ENCODE peak calls at places on chromosomes 11 and 22, in eight cellular contexts. O, E, J, Q, M, V, B and C are unnamed samples. For H3K36me3, the result is how much of the 10 kb centered on the place peaks cover.

GRCh38 chr11:130162733-130163132 is 3.2 kb downstream of the ST14 start:
- DNase-seq in O (no peak), E (no peak), J (no peak), Q (peak), M (peak), V (no peak), B (no peak), C (no peak)

GRCh38 chr22:24951942-24952836 is at the start of gene KIAA1671:
- DNase-seq in O (peak), E (peak), J (peak), Q (peak), M (peak), V (peak), B (peak), C (no peak)

GRCh38 chr11:116078101-116078561 is 573.9 kb upstream of the CADM1 start:
- DNase-seq in O (peak), E (no peak), J (no peak), Q (no peak), M (no peak), V (no peak), B (no peak), C (no peak)

GRCh38 chr11:76243157-76243556 is 36.9 kb upstream of the WNT11 start:
- DNase-seq in O (no peak), E (no peak), J (no peak), Q (no peak), M (no peak), V (no peak), B (no peak), C (no peak)

GRCh38 chr11:10450451-10451398 is 4.3 kb upstream of the AMPD3 start:
- DNase-seq in O (peak), E (no peak), J (peak), Q (peak), M (peak), V (peak), B (peak), C (no peak)

GRCh38 chr11:130144721-130145327 is 14.8 kb upstream of the ST14 start:
- DNase-seq in O (no peak), E (no peak), J (no peak), Q (peak), M (no peak), V (no peak), B (no peak), C (no peak)

GRCh38 chr11:13923716-13924650 is 38.5 kb upstream of the SPON1 start:
- DNase-seq in O (no peak), E (no peak), J (peak), Q (no peak), M (no peak), V (no peak), B (peak), C (no peak)

GRCh38 chr22:30903876-30904460 is 64.6 kb downstream of the MORC2 start:
- DNase-seq in O (no peak), E (peak), J (no peak), Q (no peak), M (no peak), V (no peak), B (peak), C (no peak)

GRCh38 chr11:99739464-99740089 is 718.8 kb downstream of the CNTN5 start:
- DNase-seq in O (peak), E (no peak), J (no peak), Q (peak), M (peak), V (no peak), B (no peak), C (no peak)

GRCh38 chr22:50200333-50201190 is at the start of gene SELENOO:
- DNase-seq in O (peak), E (peak), J (peak), Q (peak), M (peak), V (peak), B (peak), C (peak)

GRCh38 chr22:50197856-50198623 is 2.8 kb upstream of the SELENOO start:
- DNase-seq in O (no peak), E (no peak), J (no peak), Q (no peak), M (no peak), V (peak), B (no peak), C (no peak)

GRCh38 chr22:50198624-50199017 is 2.2 kb upstream of the SELENOO start:
- DNase-seq in O (no peak), E (no peak), J (no peak), Q (no peak), M (no peak), V (peak), B (no peak), C (no peak)

GRCh38 chr22:50199836-50200332 is 927 bp upstream of the SELENOO start:
- DNase-seq in O (peak), E (no peak), J (no peak), Q (no peak), M (no peak), V (peak), B (no peak), C (no peak)

DNA sequence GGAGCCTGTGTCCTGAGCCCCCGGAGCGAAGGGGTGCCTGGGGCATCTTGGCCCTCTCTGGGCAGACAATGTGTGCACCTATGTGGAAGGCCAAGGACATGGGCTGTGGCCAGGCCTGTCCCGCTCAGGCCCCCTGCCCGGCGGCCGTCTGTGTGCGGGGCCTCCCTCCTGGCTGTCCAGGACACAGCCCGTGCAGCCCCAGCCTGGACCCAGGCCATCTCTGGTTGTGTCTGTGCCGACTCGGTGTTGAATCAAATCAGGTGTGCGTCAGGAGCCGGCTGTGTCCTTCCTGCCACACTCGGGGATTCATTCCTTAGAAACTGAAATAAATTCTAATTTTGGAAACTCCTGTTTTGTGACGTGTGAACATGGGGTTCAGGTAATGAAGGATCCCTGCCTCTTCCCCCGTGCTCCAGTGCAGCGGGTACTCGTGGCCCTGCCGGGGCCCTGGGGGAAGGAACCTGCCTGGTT is 1.5 kb upstream of the SELENOO start:
- DNase-seq in O (no peak), E (no peak), J (no peak), Q (no peak), M (no peak), V (peak), B (no peak), C (no peak)
- H3K36me3 ChIP-seq in O (under half), E (half or more), J (under half), Q (under half), M (under half), V (half or more), B (under half), C (under half)

GRCh38 chr11:88521354-88522310 is 184.1 kb upstream of the CTSC start:
- DNase-seq in O (no peak), E (no peak), J (no peak), Q (no peak), M (no peak), V (no peak), B (no peak), C (no peak)

GRCh38 chr11:88520391-88520790 is 182.9 kb upstream of the CTSC start:
- DNase-seq in O (peak), E (no peak), J (no peak), Q (no peak), M (peak), V (no peak), B (no peak), C (no peak)

GRCh38 chr11:88523362-88524028 is 186.0 kb upstream of the CTSC start:
- DNase-seq in O (peak), E (no peak), J (no peak), Q (no peak), M (peak), V (no peak), B (no peak), C (no peak)

DNA sequence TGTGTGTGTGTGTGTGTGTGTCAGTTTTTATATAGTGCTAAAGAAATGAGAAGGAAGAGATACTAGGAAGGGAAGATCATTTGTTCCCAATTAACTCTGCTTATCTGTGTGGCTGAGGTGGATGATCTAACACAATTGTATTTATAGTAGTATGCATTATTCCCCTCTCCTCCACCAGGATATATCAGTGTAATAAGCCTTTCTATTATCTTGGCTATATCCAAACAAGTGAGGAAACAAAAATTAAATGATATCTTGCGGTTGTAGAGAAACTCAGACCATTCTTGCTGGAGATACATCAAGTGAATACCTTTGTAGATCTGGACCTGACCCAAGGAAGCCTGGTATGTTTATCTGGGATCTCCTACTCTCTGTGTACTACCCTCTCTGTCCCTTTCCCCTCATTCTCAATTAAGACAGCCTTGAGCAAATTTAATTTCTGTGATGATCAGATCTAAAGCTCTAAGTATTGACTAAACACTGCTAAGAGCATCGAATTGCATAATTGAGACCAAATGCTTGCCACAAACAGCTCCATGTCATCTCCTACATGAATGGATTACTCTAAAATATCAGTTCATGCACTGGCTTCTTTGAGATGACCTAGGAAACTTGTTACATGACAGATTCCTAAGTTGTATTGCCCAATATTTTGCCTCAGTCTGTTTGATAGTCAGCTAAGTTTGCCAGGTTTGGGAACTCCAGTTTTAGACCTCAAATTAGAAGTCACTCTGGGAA is 185.3 kb upstream of the CTSC start:
- DNase-seq in O (no peak), E (no peak), J (no peak), Q (no peak), M (no peak), V (no peak), B (no peak), C (no peak)
- H3K36me3 ChIP-seq in O (under half), E (under half), J (under half), Q (under half), M (under half), V (under half), B (under half), C (under half)

DNA sequence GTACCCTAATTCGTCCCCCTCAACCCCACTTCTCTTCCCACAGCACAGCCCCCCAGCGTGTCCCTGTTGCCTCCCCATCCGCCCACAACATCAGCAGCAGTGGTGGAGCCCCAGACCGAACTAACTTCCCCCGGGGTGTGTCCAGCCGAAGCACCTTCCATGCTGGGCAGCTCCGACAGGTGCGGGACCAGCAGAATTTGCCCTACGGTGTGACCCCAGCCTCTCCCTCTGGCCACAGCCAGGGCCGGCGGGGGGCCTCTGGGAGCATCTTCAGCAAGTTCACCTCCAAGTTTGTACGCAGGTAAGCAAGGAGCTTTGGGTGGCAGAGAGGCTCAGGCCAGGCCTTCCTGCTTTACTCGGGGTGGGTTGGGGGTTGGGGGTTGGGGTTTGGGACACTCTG is 12.2 kb downstream of the RCOR2 start:
- DNase-seq in O (no peak), E (no peak), J (no peak), Q (no peak), M (no peak), V (no peak), B (no peak), C (no peak)
- H3K36me3 ChIP-seq in O (under half), E (half or more), J (half or more), Q (half or more), M (under half), V (half or more), B (half or more), C (half or more)

GRCh38 chr11:70352601-70353000 is 45.7 kb upstream of the CTTN start:
- DNase-seq in O (no peak), E (peak), J (no peak), Q (no peak), M (no peak), V (peak), B (no peak), C (no peak)
- H3K36me3 ChIP-seq in O (under half), E (half or more), J (under half), Q (under half), M (under half), V (half or more), B (under half), C (under half)

GRCh38 chr11:134196756-134197155 is 27.0 kb downstream of the NCAPD3 start:
- DNase-seq in O (no peak), E (no peak), J (no peak), Q (no peak), M (no peak), V (no peak), B (no peak), C (no peak)

GRCh38 chr11:134200688-134201087 is 23.1 kb downstream of the NCAPD3 start:
- DNase-seq in O (no peak), E (no peak), J (no peak), Q (no peak), M (no peak), V (no peak), B (no peak), C (no peak)

GRCh38 chr11:134202661-134203060 is 21.1 kb downstream of the NCAPD3 start:
- DNase-seq in O (no peak), E (no peak), J (no peak), Q (no peak), M (no peak), V (no peak), B (no peak), C (no peak)

GRCh38 chr11:134199531-134199930 is 24.2 kb downstream of the NCAPD3 start:
- DNase-seq in O (no peak), E (no peak), J (no peak), Q (no peak), M (no peak), V (no peak), B (no peak), C (no peak)
- H3K36me3 ChIP-seq in O (under half), E (under half), J (under half), Q (under half), M (under half), V (half or more), B (under half), C (under half)

DNA sequence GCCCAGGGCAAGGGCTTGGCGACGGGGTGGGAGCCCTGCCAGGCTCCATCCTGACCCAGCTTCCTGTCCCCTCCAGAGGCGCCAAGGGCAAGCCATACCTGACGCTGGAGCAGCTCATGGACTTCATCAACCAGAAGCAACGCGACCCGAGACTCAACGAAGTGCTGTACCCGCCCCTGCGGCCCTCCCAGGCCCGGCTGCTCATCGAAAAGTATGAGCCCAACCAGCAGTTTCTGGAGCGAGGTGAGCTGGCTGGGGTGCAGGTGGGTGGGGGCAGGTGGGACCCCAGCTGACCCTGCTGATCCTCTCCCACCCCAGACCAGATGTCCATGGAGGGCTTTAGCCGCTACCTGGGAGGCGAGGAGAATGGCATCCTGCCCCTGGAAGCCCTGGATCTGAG is 5.0 kb downstream of the PLCB3 start:
- DNase-seq in O (no peak), E (no peak), J (no peak), Q (no peak), M (no peak), V (peak), B (no peak), C (no peak)
- H3K36me3 ChIP-seq in O (under half), E (half or more), J (under half), Q (under half), M (under half), V (half or more), B (under half), C (half or more)

GRCh38 chr22:23796461-23796860 is 9.7 kb downstream of the SMARCB1 start:
- DNase-seq in O (no peak), E (no peak), J (no peak), Q (no peak), M (peak), V (no peak), B (no peak), C (no peak)
- H3K36me3 ChIP-seq in O (under half), E (half or more), J (half or more), Q (under half), M (under half), V (half or more), B (under half), C (half or more)

GRCh38 chr11:122804796-122805195 is 33.5 kb upstream of the CRTAM start:
- DNase-seq in O (no peak), E (no peak), J (no peak), Q (no peak), M (no peak), V (no peak), B (no peak), C (no peak)
- H3K36me3 ChIP-seq in O (under half), E (under half), J (under half), Q (under half), M (under half), V (under half), B (under half), C (under half)

GRCh38 chr11:17552392-17553248 is 5.6 kb downstream of the OTOG start:
- DNase-seq in O (peak), E (no peak), J (no peak), Q (no peak), M (no peak), V (peak), B (no peak), C (no peak)
- H3K36me3 ChIP-seq in O (under half), E (under half), J (under half), Q (under half), M (under half), V (under half), B (under half), C (under half)